ENCODE peak calls at places on chromosomes 2 and 18, in eight cellular contexts. T, X, G, R, L, S, P and F are unnamed samples.

GRCh38 chr2:191866675-191867506 is 20.0 kb upstream of the CAVIN2 start:
- DNase-seq in X (no peak), R (no peak), T (peak; percentile 95), S (peak; percentile 66), L (peak; percentile 90), G (peak; percentile 96), P (peak; percentile 27), F (peak; percentile 96)

GRCh38 chr18:26477828-26478466 is 70.4 kb downstream of the KCTD1 start:
- DNase-seq in R (no peak), T (no peak), X (no peak), L (no peak), P (no peak), S (no peak), G (no peak), F (no peak)

GRCh38 chr2:1843646-1844045 is 99.3 kb upstream of the PXDN start:
- DNase-seq in P (no peak), L (no peak), R (no peak), X (no peak), S (no peak), G (no peak), T (no peak), F (no peak)

GRCh38 chr2:149719695-149720094 is 132.1 kb upstream of the MMADHC start:
- DNase-seq in G (no peak), X (no peak), L (no peak), S (no peak), P (no peak), T (no peak), R (no peak), F (no peak)

GRCh38 chr2:2938481-2938880 is 439.1 kb downstream of the EIPR1 start:
- DNase-seq in X (no peak), L (no peak), P (no peak), R (no peak), T (no peak), S (peak; percentile 29), G (no peak), F (no peak)

GRCh38 chr2:102315850-102316370 is 4.5 kb downstream of the IL1RL1 start:
- DNase-seq in L (no peak), R (no peak), T (no peak), S (no peak), G (no peak), X (no peak), P (no peak), F (no peak)

GRCh38 chr2:96601382-96602292 is 36.5 kb downstream of the KANSL3 start:
- DNase-seq in S (no peak), X (no peak), T (no peak), L (no peak), R (no peak), G (no peak), P (no peak), F (no peak)

GRCh38 chr18:12777543-12777942 is 74.7 kb downstream of the PSMG2 start:
- DNase-seq in R (no peak), S (no peak), T (no peak), G (no peak), X (no peak), P (no peak), L (no peak), F (no peak)

GRCh38 chr2:188765522-188765921 is 208.7 kb upstream of the COL3A1 start:
- DNase-seq in R (no peak), G (peak; percentile 67), S (peak; percentile 8), T (peak; percentile 66), L (peak; percentile 25), X (no peak), P (no peak), F (peak; percentile 61)

GRCh38 chr18:44588466-44588865 is 92.2 kb upstream of the SETBP1 start:
- DNase-seq in X (no peak), R (no peak), T (no peak), G (no peak), S (no peak), P (no peak), L (peak; percentile 11), F (peak; percentile 22)

GRCh38 chr2:119253114-119253702 is 29.6 kb downstream of the STEAP3 start:
- DNase-seq in R (no peak), G (peak; percentile 69), T (peak; percentile 56), S (no peak), X (no peak), L (peak; percentile 88), P (no peak), F (peak; percentile 80)

GRCh38 chr2:64913357-64913869 is 75.8 kb upstream of the SLC1A4 start:
- DNase-seq in G (no peak), L (no peak), X (no peak), S (no peak), T (no peak), P (no peak), R (no peak), F (no peak)

GRCh38 chr2:239326831-239327535 is 73.8 kb downstream of the HDAC4 start:
- DNase-seq in X (peak; percentile 72), L (peak; percentile 66), P (peak; percentile 16), G (no peak), S (no peak), T (no peak), R (no peak), F (peak; percentile 33)

GRCh38 chr18:65938592-65939372 is 188.0 kb downstream of the CDH7 start:
- DNase-seq in P (no peak), R (no peak), G (peak; percentile 16), L (peak; percentile 31), T (peak; percentile 13), X (no peak), S (peak; percentile 15), F (peak; percentile 9)

GRCh38 chr2:114699423-114699944 is 257.0 kb downstream of the DPP10 start:
- DNase-seq in S (no peak), P (no peak), T (no peak), X (no peak), G (no peak), L (no peak), R (no peak), F (no peak)

GRCh38 chr2:9836517-9836916 is 6.8 kb upstream of the TAF1B start:
- DNase-seq in S (no peak), X (no peak), P (no peak), G (no peak), R (no peak), L (no peak), T (no peak), F (no peak)

GRCh38 chr2:130972410-130972809 is 120.8 kb downstream of the FAM168B start:
- DNase-seq in P (no peak), S (no peak), X (no peak), G (no peak), L (peak; percentile 30), R (no peak), T (peak; percentile 22), F (no peak)

GRCh38 chr2:85540131-85540587 is 1.2 kb downstream of the MAT2A start:
- DNase-seq in G (peak; percentile 34), X (no peak), R (no peak), L (no peak), P (no peak), T (peak; percentile 43), S (no peak), F (no peak)

GRCh38 chr2:207071820-207072219 is 93.9 kb downstream of the KLF7 start:
- DNase-seq in L (no peak), R (no peak), S (no peak), T (no peak), G (no peak), X (no peak), P (no peak), F (no peak)

GRCh38 chr2:120230515-120231471 is 7.6 kb upstream of the TMEM185B start:
- DNase-seq in P (no peak), G (no peak), R (peak; percentile 12), X (peak; percentile 58), T (no peak), S (no peak), L (no peak), F (no peak)

GRCh38 chr2:152336854-152337510 is 2.0 kb downstream of the FMNL2 start:
- DNase-seq in R (peak; percentile 43), S (peak; percentile 56), T (peak; percentile 59), G (peak; percentile 57), X (no peak), L (peak; percentile 75), P (no peak), F (peak; percentile 43)

DNA sequence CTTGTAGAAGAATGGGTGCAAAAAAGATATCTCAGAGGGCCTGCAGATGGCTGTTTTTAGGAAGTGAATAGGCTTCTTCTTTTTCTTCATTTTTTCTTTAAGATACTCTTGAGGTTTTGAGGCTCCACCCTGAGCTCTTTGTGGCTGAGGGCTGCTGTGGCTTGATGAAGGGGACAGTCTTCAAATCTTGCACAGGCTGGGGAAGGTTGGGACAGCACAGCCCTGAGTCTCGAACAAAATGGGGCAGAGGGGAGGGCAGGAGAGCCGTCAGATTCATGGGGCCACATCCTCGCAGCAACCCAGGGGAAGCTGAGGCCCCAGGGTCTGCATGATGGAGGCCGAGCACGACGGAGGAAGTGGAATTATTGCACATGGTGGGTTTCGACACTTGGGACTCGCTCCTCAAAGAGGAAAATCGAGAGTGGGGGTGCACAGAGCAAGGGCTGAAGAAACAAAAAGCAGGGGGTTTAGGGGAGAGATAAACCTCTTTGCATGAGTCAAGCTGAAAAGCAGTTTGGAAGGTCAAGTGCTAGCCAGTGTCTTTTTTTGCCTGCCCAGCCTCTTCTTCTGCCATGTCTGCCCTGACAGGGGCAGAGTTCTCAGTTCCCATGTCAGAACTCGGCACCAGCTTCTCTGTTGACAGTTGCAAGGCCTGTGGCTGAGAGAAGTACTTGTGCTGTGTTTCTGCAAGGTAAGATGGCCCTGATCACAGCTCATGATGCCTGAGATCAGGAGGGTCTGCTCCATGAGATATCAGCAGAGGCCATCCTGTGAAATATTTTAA is 19.5 kb downstream of the INPP4A start:
- DNase-seq in G (no peak), P (no peak), L (no peak), S (no peak), X (no peak), R (no peak), T (no peak), F (no peak)
- H3K4me3 ChIP-seq in G (no peak overlapping the region), P (no peak overlapping the region), L (no peak overlapping the region), S (no peak overlapping the region), X (no peak overlapping the region), R (no peak overlapping the region), T (no peak overlapping the region), F (no peak overlapping the region)

DNA sequence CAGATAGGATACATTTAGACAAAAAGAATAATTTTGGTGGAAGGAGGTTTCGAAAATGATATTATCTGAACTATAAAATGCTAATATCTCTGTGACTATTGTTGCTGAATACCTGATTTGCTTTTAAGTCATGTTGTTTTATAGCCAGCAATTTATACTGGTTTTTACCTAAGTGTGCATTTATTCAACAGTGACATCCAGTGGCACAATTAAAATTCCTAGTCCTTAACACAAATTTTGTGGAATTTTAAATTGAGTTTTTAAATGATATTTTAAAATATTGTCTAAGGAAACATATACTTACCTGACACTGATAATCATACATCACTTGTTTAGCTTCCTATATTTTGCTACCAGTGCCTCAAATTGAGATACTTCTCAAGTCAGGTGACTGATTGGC is 144.8 kb downstream of the ARHGAP28 start:
- DNase-seq in P (no peak), X (no peak), G (peak; percentile 20), S (no peak), R (no peak), T (peak; percentile 29), L (no peak), F (no peak)
- TF ChIP-seq CTCF in P (peak; percentile 8), X (no peak), G (no peak), S (peak; percentile 28), R (no peak), T (peak; percentile 18), L (no peak), F (peak; percentile 5)

GRCh38 chr2:19932928-19933327 is 31.1 kb upstream of the TTC32 start:
- DNase-seq in L (peak; percentile 8), X (no peak), P (no peak), S (no peak), T (no peak), R (no peak), G (no peak), F (no peak)
- H3K4me3 ChIP-seq in L (no peak overlapping the region), X (no peak overlapping the region), P (no peak overlapping the region), S (no peak overlapping the region), T (no peak overlapping the region), R (no peak overlapping the region), G (no peak overlapping the region), F (no peak overlapping the region)

GRCh38 chr2:228518-229278 is 35.1 kb downstream of the SH3YL1 start:
- DNase-seq in X (no peak), R (no peak), T (no peak), S (no peak), L (no peak), G (no peak), P (no peak), F (no peak)
- TF ChIP-seq CTCF in X (no peak), R (no peak), T (no peak), S (no peak), L (no peak), G (no peak), P (no peak), F (no peak)